ENCODE peak calls at places on chromosomes 4 and X, in six cellular contexts. One of them, this sample, is unnamed. For H3K27me3, the result is how much of the 10 kb centered on the place peaks cover.

GRCh38 chrX:74613350-74614192 is 853 bp downstream of the RLIM start:
- DNase-seq in RWPE2: no peak
- DNase-seq in BJ: no peak
- DNase-seq in right atrium auricular region: no peak
- DNase-seq in tibial nerve: no peak
- DNase-seq in cardiac muscle cell: peak
- DNase-seq in this sample: peak

GRCh38 chrX:75603833-75604232 is 81.0 kb upstream of the ZDHHC15 start:
- DNase-seq in RWPE2: no peak
- DNase-seq in right atrium auricular region: no peak
- DNase-seq in BJ: no peak
- DNase-seq in tibial nerve: no peak
- DNase-seq in cardiac muscle cell: peak
- DNase-seq in this sample: peak

GRCh38 chr4:20185103-20185502 is 66.6 kb upstream of the SLIT2 start:
- DNase-seq in cardiac muscle cell: no peak
- DNase-seq in right atrium auricular region: no peak
- DNase-seq in RWPE2: no peak
- DNase-seq in BJ: no peak
- DNase-seq in tibial nerve: no peak
- DNase-seq in this sample: no peak

GRCh38 chrX:123859409-123859827 is 435 bp upstream of the XIAP start:
- DNase-seq in cardiac muscle cell: no peak
- DNase-seq in RWPE2: no peak
- DNase-seq in tibial nerve: peak
- DNase-seq in right atrium auricular region: no peak
- DNase-seq in BJ: no peak
- DNase-seq in this sample: no peak

GRCh38 chrX:43000121-43000520 is 222.2 kb upstream of the PPP1R2C start:
- DNase-seq in RWPE2: no peak
- DNase-seq in BJ: no peak
- DNase-seq in cardiac muscle cell: no peak
- DNase-seq in right atrium auricular region: no peak
- DNase-seq in tibial nerve: no peak
- DNase-seq in this sample: no peak

GRCh38 chr4:139887378-139887801 is 221.8 kb downstream of the MGST2 start:
- DNase-seq in BJ: no peak
- DNase-seq in tibial nerve: no peak
- DNase-seq in cardiac muscle cell: no peak
- DNase-seq in right atrium auricular region: no peak
- DNase-seq in RWPE2: no peak
- DNase-seq in this sample: peak

GRCh38 chr4:148238086-148238485 is 204.1 kb downstream of the NR3C2 start:
- DNase-seq in right atrium auricular region: no peak
- DNase-seq in tibial nerve: no peak
- DNase-seq in BJ: no peak
- DNase-seq in cardiac muscle cell: no peak
- DNase-seq in RWPE2: no peak
- DNase-seq in this sample: no peak

GRCh38 chr4:79241846-79242245 is 84.0 kb downstream of the NAA11 start:
- DNase-seq in right atrium auricular region: no peak
- DNase-seq in BJ: no peak
- DNase-seq in tibial nerve: no peak
- DNase-seq in RWPE2: no peak
- DNase-seq in cardiac muscle cell: peak
- DNase-seq in this sample: no peak

GRCh38 chr4:40687676-40688389 is 58.2 kb upstream of the RBM47 start:
- DNase-seq in cardiac muscle cell: no peak
- DNase-seq in BJ: no peak
- DNase-seq in RWPE2: no peak
- DNase-seq in right atrium auricular region: no peak
- DNase-seq in tibial nerve: no peak
- DNase-seq in this sample: no peak

GRCh38 chr4:128718793-128719192 is 90.7 kb upstream of the JADE1 start:
- DNase-seq in BJ: peak
- DNase-seq in RWPE2: no peak
- DNase-seq in right atrium auricular region: no peak
- DNase-seq in tibial nerve: no peak
- DNase-seq in cardiac muscle cell: no peak
- DNase-seq in this sample: no peak

GRCh38 chrX:45771560-45772340 is 571.1 kb upstream of the DIPK2B start:
- DNase-seq in tibial nerve: no peak
- DNase-seq in cardiac muscle cell: no peak
- DNase-seq in RWPE2: no peak
- DNase-seq in right atrium auricular region: no peak
- DNase-seq in BJ: no peak
- DNase-seq in this sample: no peak

GRCh38 chr4:86918539-86919072 is 16.2 kb upstream of the AFF1 start:
- DNase-seq in cardiac muscle cell: no peak
- DNase-seq in RWPE2: no peak
- DNase-seq in right atrium auricular region: no peak
- DNase-seq in BJ: no peak
- DNase-seq in tibial nerve: no peak
- DNase-seq in this sample: no peak

GRCh38 chr4:168877779-168878491 is 132.1 kb downstream of the CBR4 start:
- DNase-seq in cardiac muscle cell: no peak
- DNase-seq in tibial nerve: peak
- DNase-seq in BJ: no peak
- DNase-seq in right atrium auricular region: no peak
- DNase-seq in RWPE2: peak
- DNase-seq in this sample: peak

GRCh38 chr4:102477657-102478056 is 23.5 kb upstream of the NFKB1 start:
- DNase-seq in tibial nerve: no peak
- DNase-seq in RWPE2: no peak
- DNase-seq in BJ: peak
- DNase-seq in right atrium auricular region: no peak
- DNase-seq in cardiac muscle cell: no peak
- DNase-seq in this sample: no peak
- H3K27me3 ChIP-seq in tibial nerve: under half
- H3K27me3 ChIP-seq in RWPE2: under half
- H3K27me3 ChIP-seq in BJ: under half
- H3K27me3 ChIP-seq in right atrium auricular region: under half
- H3K27me3 ChIP-seq in cardiac muscle cell: under half
- H3K27me3 ChIP-seq in this sample: under half

GRCh38 chrX:34655496-34656258 is 1.4 kb downstream of the TMEM47 start:
- DNase-seq in right atrium auricular region: no peak
- DNase-seq in RWPE2: no peak
- DNase-seq in cardiac muscle cell: peak
- DNase-seq in tibial nerve: no peak
- DNase-seq in BJ: no peak
- DNase-seq in this sample: no peak

GRCh38 chrX:34656842-34657780 is at the start of gene TMEM47:
- DNase-seq in cardiac muscle cell: peak
- DNase-seq in tibial nerve: peak
- DNase-seq in RWPE2: peak
- DNase-seq in right atrium auricular region: peak
- DNase-seq in BJ: peak
- DNase-seq in this sample: no peak

GRCh38 chrX:34656467-34656841 is 631 bp downstream of the TMEM47 start:
- DNase-seq in right atrium auricular region: no peak
- DNase-seq in RWPE2: no peak
- DNase-seq in tibial nerve: no peak
- DNase-seq in cardiac muscle cell: peak
- DNase-seq in BJ: no peak
- DNase-seq in this sample: no peak

GRCh38 chrX:34654939-34655338 is 2.1 kb downstream of the TMEM47 start:
- DNase-seq in right atrium auricular region: no peak
- DNase-seq in cardiac muscle cell: peak
- DNase-seq in RWPE2: no peak
- DNase-seq in BJ: no peak
- DNase-seq in tibial nerve: no peak
- DNase-seq in this sample: no peak

GRCh38 chrX:34653811-34654210 is 3.3 kb downstream of the TMEM47 start:
- DNase-seq in BJ: no peak
- DNase-seq in tibial nerve: no peak
- DNase-seq in right atrium auricular region: no peak
- DNase-seq in RWPE2: no peak
- DNase-seq in cardiac muscle cell: peak
- DNase-seq in this sample: no peak
- H3K27me3 ChIP-seq in BJ: under half
- H3K27me3 ChIP-seq in tibial nerve: under half
- H3K27me3 ChIP-seq in right atrium auricular region: under half
- H3K27me3 ChIP-seq in RWPE2: under half
- H3K27me3 ChIP-seq in cardiac muscle cell: under half
- H3K27me3 ChIP-seq in this sample: under half

DNA sequence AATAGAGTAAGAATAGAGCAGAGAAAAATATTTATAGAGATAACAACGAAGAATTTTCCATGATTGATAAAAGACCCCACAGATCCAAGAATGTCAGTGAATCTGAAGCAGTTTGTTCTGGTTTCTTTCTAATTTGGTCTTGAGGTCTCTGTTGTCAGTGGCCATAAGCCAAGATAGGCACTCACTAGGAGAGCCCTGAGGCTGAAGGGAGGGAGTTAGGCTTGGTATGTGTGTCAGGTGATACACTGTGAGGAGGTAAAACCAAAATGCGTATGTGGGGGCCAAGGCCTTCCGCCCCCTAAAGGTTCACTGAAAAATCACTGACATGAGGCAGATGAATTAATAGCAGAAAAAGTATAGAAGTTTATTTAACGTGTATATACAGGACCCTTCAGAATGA is 382.3 kb upstream of the HTR2C start:
- DNase-seq in right atrium auricular region: no peak
- DNase-seq in BJ: no peak
- DNase-seq in cardiac muscle cell: no peak
- DNase-seq in RWPE2: no peak
- DNase-seq in tibial nerve: no peak
- DNase-seq in this sample: no peak
- H3K27me3 ChIP-seq in right atrium auricular region: under half
- H3K27me3 ChIP-seq in BJ: under half
- H3K27me3 ChIP-seq in cardiac muscle cell: under half
- H3K27me3 ChIP-seq in RWPE2: under half
- H3K27me3 ChIP-seq in tibial nerve: under half
- H3K27me3 ChIP-seq in this sample: under half

GRCh38 chrX:152638443-152638904 is 779 bp downstream of the GABRQ start:
- DNase-seq in cardiac muscle cell: no peak
- DNase-seq in RWPE2: no peak
- DNase-seq in BJ: no peak
- DNase-seq in right atrium auricular region: no peak
- DNase-seq in tibial nerve: no peak
- DNase-seq in this sample: peak
- H3K27me3 ChIP-seq in cardiac muscle cell: under half
- H3K27me3 ChIP-seq in RWPE2: under half
- H3K27me3 ChIP-seq in BJ: under half
- H3K27me3 ChIP-seq in right atrium auricular region: under half
- H3K27me3 ChIP-seq in tibial nerve: under half
- H3K27me3 ChIP-seq in this sample: under half

DNA sequence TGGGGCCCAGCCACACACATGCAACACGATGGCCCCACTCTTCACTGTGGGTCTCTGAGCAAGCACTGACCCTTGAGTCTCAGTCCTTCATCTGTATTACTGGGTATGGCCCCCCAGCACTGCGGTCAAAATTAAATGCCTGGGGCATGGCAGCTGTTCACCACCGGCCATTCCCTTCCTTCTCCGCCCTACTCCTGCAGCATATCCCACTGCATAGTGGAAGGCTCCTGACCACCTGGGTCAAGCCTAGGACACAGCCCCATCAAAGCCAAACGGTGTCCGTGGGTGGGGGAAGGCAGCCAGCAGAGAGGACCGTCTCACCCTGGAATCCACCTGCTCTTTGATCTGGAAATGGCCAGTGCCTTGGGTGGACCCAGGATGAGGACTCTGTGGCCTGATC is 30.7 kb downstream of the PPP2R2C start:
- DNase-seq in right atrium auricular region: no peak
- DNase-seq in tibial nerve: no peak
- DNase-seq in cardiac muscle cell: no peak
- DNase-seq in RWPE2: peak
- DNase-seq in BJ: no peak
- DNase-seq in this sample: no peak
- H3K27me3 ChIP-seq in right atrium auricular region: under half
- H3K27me3 ChIP-seq in tibial nerve: under half
- H3K27me3 ChIP-seq in cardiac muscle cell: under half
- H3K27me3 ChIP-seq in RWPE2: under half
- H3K27me3 ChIP-seq in BJ: under half
- H3K27me3 ChIP-seq in this sample: under half

This sample was measured in Karpas-422.